ENCODE peak calls at places on chromosomes 11 and 22, in seven cellular contexts. One of them, this sample, is unnamed.

GRCh38 chr22:24693359-24693758 is 81.2 kb downstream of the PIWIL3 start:
- DNase-seq in memory B cell: no peak
- DNase-seq in iPS-NIHi11: no peak
- DNase-seq in Ammon's horn: no peak
- DNase-seq in AG08395: no peak
- DNase-seq in stimulated activated CD4-positive, alpha-beta T cell treated with anti-CD3 and anti-CD28 coated beads, TNF-alpha, amount 100 ng/mL, for 1 hour: no peak
- DNase-seq in astrocyte of the hippocampus: no peak
- DNase-seq in this sample: no peak

GRCh38 chr11:45655347-45655756 is 10.1 kb downstream of the CHST1 start:
- DNase-seq in memory B cell: peak; percentile 46
- DNase-seq in iPS-NIHi11: peak; percentile 91
- DNase-seq in Ammon's horn: peak; percentile 89
- DNase-seq in AG08395: peak; percentile 85
- DNase-seq in stimulated activated CD4-positive, alpha-beta T cell treated with anti-CD3 and anti-CD28 coated beads, TNF-alpha, amount 100 ng/mL, for 1 hour: peak; percentile 53
- DNase-seq in astrocyte of the hippocampus: peak; percentile 88
- DNase-seq in this sample: peak; percentile 61

GRCh38 chr11:73949246-73949645 is 1.6 kb upstream of the DNAJB13 start:
- DNase-seq in memory B cell: no peak
- DNase-seq in iPS-NIHi11: no peak
- DNase-seq in Ammon's horn: no peak
- DNase-seq in AG08395: no peak
- DNase-seq in stimulated activated CD4-positive, alpha-beta T cell treated with anti-CD3 and anti-CD28 coated beads, TNF-alpha, amount 100 ng/mL, for 1 hour: no peak
- DNase-seq in astrocyte of the hippocampus: no peak
- DNase-seq in this sample: no peak

GRCh38 chr22:17562906-17563870 is at the start of gene SLC25A18:
- DNase-seq in memory B cell: no peak
- DNase-seq in iPS-NIHi11: peak; percentile 63
- DNase-seq in Ammon's horn: peak; percentile 77
- DNase-seq in AG08395: no peak
- DNase-seq in stimulated activated CD4-positive, alpha-beta T cell treated with anti-CD3 and anti-CD28 coated beads, TNF-alpha, amount 100 ng/mL, for 1 hour: no peak
- DNase-seq in astrocyte of the hippocampus: peak; percentile 78
- DNase-seq in this sample: no peak

GRCh38 chr11:22349446-22349845 is 11.3 kb downstream of the SLC17A6 start:
- DNase-seq in memory B cell: no peak
- DNase-seq in iPS-NIHi11: no peak
- DNase-seq in Ammon's horn: no peak
- DNase-seq in AG08395: no peak
- DNase-seq in stimulated activated CD4-positive, alpha-beta T cell treated with anti-CD3 and anti-CD28 coated beads, TNF-alpha, amount 100 ng/mL, for 1 hour: no peak
- DNase-seq in astrocyte of the hippocampus: no peak
- DNase-seq in this sample: no peak

GRCh38 chr11:114685097-114685496 is 6.8 kb downstream of the NXPE2 start:
- DNase-seq in memory B cell: no peak
- DNase-seq in iPS-NIHi11: no peak
- DNase-seq in Ammon's horn: no peak
- DNase-seq in AG08395: no peak
- DNase-seq in stimulated activated CD4-positive, alpha-beta T cell treated with anti-CD3 and anti-CD28 coated beads, TNF-alpha, amount 100 ng/mL, for 1 hour: no peak
- DNase-seq in astrocyte of the hippocampus: no peak
- DNase-seq in this sample: no peak

GRCh38 chr11:68142028-68142412 is 20.8 kb upstream of the CHKA start:
- DNase-seq in memory B cell: no peak
- DNase-seq in iPS-NIHi11: no peak
- DNase-seq in Ammon's horn: peak; percentile 28
- DNase-seq in AG08395: no peak
- DNase-seq in stimulated activated CD4-positive, alpha-beta T cell treated with anti-CD3 and anti-CD28 coated beads, TNF-alpha, amount 100 ng/mL, for 1 hour: no peak
- DNase-seq in astrocyte of the hippocampus: peak; percentile 71
- DNase-seq in this sample: no peak

GRCh38 chr22:35697142-35697541 is 20.5 kb upstream of the APOL5 start:
- DNase-seq in memory B cell: no peak
- DNase-seq in iPS-NIHi11: no peak
- DNase-seq in Ammon's horn: no peak
- DNase-seq in AG08395: no peak
- DNase-seq in stimulated activated CD4-positive, alpha-beta T cell treated with anti-CD3 and anti-CD28 coated beads, TNF-alpha, amount 100 ng/mL, for 1 hour: no peak
- DNase-seq in astrocyte of the hippocampus: no peak
- DNase-seq in this sample: no peak

GRCh38 chr11:3121931-3122774 is 43.0 kb downstream of the OSBPL5 start:
- DNase-seq in memory B cell: no peak
- DNase-seq in iPS-NIHi11: no peak
- DNase-seq in Ammon's horn: no peak
- DNase-seq in AG08395: no peak
- DNase-seq in stimulated activated CD4-positive, alpha-beta T cell treated with anti-CD3 and anti-CD28 coated beads, TNF-alpha, amount 100 ng/mL, for 1 hour: no peak
- DNase-seq in astrocyte of the hippocampus: no peak
- DNase-seq in this sample: no peak

GRCh38 chr11:43693731-43694130 is 13.2 kb downstream of the HSD17B12 start:
- DNase-seq in memory B cell: no peak
- DNase-seq in iPS-NIHi11: no peak
- DNase-seq in Ammon's horn: no peak
- DNase-seq in AG08395: no peak
- DNase-seq in stimulated activated CD4-positive, alpha-beta T cell treated with anti-CD3 and anti-CD28 coated beads, TNF-alpha, amount 100 ng/mL, for 1 hour: no peak
- DNase-seq in astrocyte of the hippocampus: no peak
- DNase-seq in this sample: no peak

GRCh38 chr11:70415176-70415575 is 16.8 kb downstream of the CTTN start:
- DNase-seq in memory B cell: no peak
- DNase-seq in iPS-NIHi11: no peak
- DNase-seq in Ammon's horn: no peak
- DNase-seq in AG08395: peak; percentile 89
- DNase-seq in stimulated activated CD4-positive, alpha-beta T cell treated with anti-CD3 and anti-CD28 coated beads, TNF-alpha, amount 100 ng/mL, for 1 hour: no peak
- DNase-seq in astrocyte of the hippocampus: peak; percentile 67
- DNase-seq in this sample: no peak

GRCh38 chr22:26679003-26679629 is 21.7 kb downstream of the MIAT start:
- DNase-seq in memory B cell: peak; percentile 65
- DNase-seq in iPS-NIHi11: peak; percentile 82
- DNase-seq in Ammon's horn: peak; percentile 87
- DNase-seq in AG08395: peak; percentile 85
- DNase-seq in stimulated activated CD4-positive, alpha-beta T cell treated with anti-CD3 and anti-CD28 coated beads, TNF-alpha, amount 100 ng/mL, for 1 hour: peak; percentile 62
- DNase-seq in astrocyte of the hippocampus: peak; percentile 91
- DNase-seq in this sample: peak; percentile 62

GRCh38 chr11:71206186-71206585 is 46.2 kb downstream of the SHANK2 start:
- DNase-seq in memory B cell: no peak
- DNase-seq in iPS-NIHi11: no peak
- DNase-seq in Ammon's horn: no peak
- DNase-seq in AG08395: no peak
- DNase-seq in stimulated activated CD4-positive, alpha-beta T cell treated with anti-CD3 and anti-CD28 coated beads, TNF-alpha, amount 100 ng/mL, for 1 hour: no peak
- DNase-seq in astrocyte of the hippocampus: peak; percentile 4
- DNase-seq in this sample: no peak

GRCh38 chr11:72720047-72720446 is 32.2 kb downstream of the ARAP1 start:
- DNase-seq in memory B cell: no peak
- DNase-seq in iPS-NIHi11: no peak
- DNase-seq in Ammon's horn: no peak
- DNase-seq in AG08395: no peak
- DNase-seq in stimulated activated CD4-positive, alpha-beta T cell treated with anti-CD3 and anti-CD28 coated beads, TNF-alpha, amount 100 ng/mL, for 1 hour: no peak
- DNase-seq in astrocyte of the hippocampus: no peak
- DNase-seq in this sample: no peak

GRCh38 chr11:68617925-68618809 is 66.2 kb upstream of the GAL start:
- DNase-seq in memory B cell: no peak
- DNase-seq in iPS-NIHi11: no peak
- DNase-seq in Ammon's horn: no peak
- DNase-seq in AG08395: no peak
- DNase-seq in stimulated activated CD4-positive, alpha-beta T cell treated with anti-CD3 and anti-CD28 coated beads, TNF-alpha, amount 100 ng/mL, for 1 hour: no peak
- DNase-seq in astrocyte of the hippocampus: no peak
- DNase-seq in this sample: no peak

GRCh38 chr22:50459443-50460140 is 15.2 kb downstream of the SBF1 start:
- DNase-seq in memory B cell: no peak
- DNase-seq in iPS-NIHi11: no peak
- DNase-seq in Ammon's horn: no peak
- DNase-seq in AG08395: no peak
- DNase-seq in stimulated activated CD4-positive, alpha-beta T cell treated with anti-CD3 and anti-CD28 coated beads, TNF-alpha, amount 100 ng/mL, for 1 hour: no peak
- DNase-seq in astrocyte of the hippocampus: no peak
- DNase-seq in this sample: no peak

GRCh38 chr11:72525466-72525865 is 91.1 kb upstream of the CLPB start:
- DNase-seq in memory B cell: no peak
- DNase-seq in iPS-NIHi11: peak; percentile 52
- DNase-seq in Ammon's horn: peak; percentile 54
- DNase-seq in AG08395: no peak
- DNase-seq in stimulated activated CD4-positive, alpha-beta T cell treated with anti-CD3 and anti-CD28 coated beads, TNF-alpha, amount 100 ng/mL, for 1 hour: no peak
- DNase-seq in astrocyte of the hippocampus: no peak
- DNase-seq in this sample: no peak

GRCh38 chr11:75946531-75947530 is 131.8 kb downstream of the UVRAG start:
- DNase-seq in memory B cell: no peak
- DNase-seq in iPS-NIHi11: no peak
- DNase-seq in Ammon's horn: peak; percentile 56
- DNase-seq in AG08395: no peak
- DNase-seq in stimulated activated CD4-positive, alpha-beta T cell treated with anti-CD3 and anti-CD28 coated beads, TNF-alpha, amount 100 ng/mL, for 1 hour: no peak
- DNase-seq in astrocyte of the hippocampus: peak; percentile 72
- DNase-seq in this sample: peak; percentile 34

GRCh38 chr11:17405232-17406005 is 17.0 kb upstream of the KCNJ11 start:
- DNase-seq in memory B cell: no peak
- DNase-seq in iPS-NIHi11: no peak
- DNase-seq in Ammon's horn: peak; percentile 79
- DNase-seq in AG08395: peak; percentile 73
- DNase-seq in stimulated activated CD4-positive, alpha-beta T cell treated with anti-CD3 and anti-CD28 coated beads, TNF-alpha, amount 100 ng/mL, for 1 hour: no peak
- DNase-seq in astrocyte of the hippocampus: peak; percentile 16
- DNase-seq in this sample: peak; percentile 7

GRCh38 chr11:2574553-2575535 is 125.0 kb downstream of the KCNQ1OT1 start:
- DNase-seq in memory B cell: no peak
- DNase-seq in iPS-NIHi11: no peak
- DNase-seq in Ammon's horn: peak; percentile 60
- DNase-seq in AG08395: no peak
- DNase-seq in stimulated activated CD4-positive, alpha-beta T cell treated with anti-CD3 and anti-CD28 coated beads, TNF-alpha, amount 100 ng/mL, for 1 hour: no peak
- DNase-seq in astrocyte of the hippocampus: no peak
- DNase-seq in this sample: no peak

GRCh38 chr11:112289588-112290461 is 29.2 kb upstream of the PLET1 start:
- DNase-seq in memory B cell: peak; percentile 84
- DNase-seq in iPS-NIHi11: peak; percentile 96
- DNase-seq in Ammon's horn: peak; percentile 78
- DNase-seq in AG08395: peak; percentile 90
- DNase-seq in stimulated activated CD4-positive, alpha-beta T cell treated with anti-CD3 and anti-CD28 coated beads, TNF-alpha, amount 100 ng/mL, for 1 hour: peak; percentile 79
- DNase-seq in astrocyte of the hippocampus: peak; percentile 90
- DNase-seq in this sample: peak; percentile 73

GRCh38 chr11:93541884-93542752 is 1.1 kb downstream of the SMCO4 start:
- DNase-seq in memory B cell: peak; percentile 29
- DNase-seq in iPS-NIHi11: peak; percentile 72
- DNase-seq in Ammon's horn: peak; percentile 59
- DNase-seq in AG08395: peak; percentile 34
- DNase-seq in stimulated activated CD4-positive, alpha-beta T cell treated with anti-CD3 and anti-CD28 coated beads, TNF-alpha, amount 100 ng/mL, for 1 hour: peak; percentile 16
- DNase-seq in astrocyte of the hippocampus: peak; percentile 72
- DNase-seq in this sample: peak; percentile 39

GRCh38 chr22:21942939-21943338 is 9.7 kb downstream of the PPM1F start:
- DNase-seq in memory B cell: no peak
- DNase-seq in iPS-NIHi11: no peak
- DNase-seq in Ammon's horn: no peak
- DNase-seq in AG08395: no peak
- DNase-seq in stimulated activated CD4-positive, alpha-beta T cell treated with anti-CD3 and anti-CD28 coated beads, TNF-alpha, amount 100 ng/mL, for 1 hour: no peak
- DNase-seq in astrocyte of the hippocampus: peak; percentile 50
- DNase-seq in this sample: no peak

GRCh38 chr11:111911563-111912401 is at the start of gene CRYAB:
- DNase-seq in memory B cell: no peak
- DNase-seq in iPS-NIHi11: peak; percentile 45
- DNase-seq in Ammon's horn: peak; percentile 96
- DNase-seq in AG08395: peak; percentile 92
- DNase-seq in stimulated activated CD4-positive, alpha-beta T cell treated with anti-CD3 and anti-CD28 coated beads, TNF-alpha, amount 100 ng/mL, for 1 hour: no peak
- DNase-seq in astrocyte of the hippocampus: peak; percentile 95
- DNase-seq in this sample: peak; percentile 25

GRCh38 chr22:45996241-45997076 is 19.5 kb upstream of the WNT7B start:
- DNase-seq in memory B cell: no peak
- DNase-seq in iPS-NIHi11: no peak
- DNase-seq in Ammon's horn: peak; percentile 62
- DNase-seq in AG08395: peak; percentile 64
- DNase-seq in stimulated activated CD4-positive, alpha-beta T cell treated with anti-CD3 and anti-CD28 coated beads, TNF-alpha, amount 100 ng/mL, for 1 hour: no peak
- DNase-seq in astrocyte of the hippocampus: peak; percentile 65
- DNase-seq in this sample: no peak